ENCODE peak calls at places on chromosome 10, in four cellular contexts. One of them, this sample, is unnamed.

GRCh38 chr10:96998329-96998888 is 166.3 kb downstream of the LCOR start:
- DNase-seq in uterus: no peak
- DNase-seq in heart left ventricle: no peak
- DNase-seq in spleen: no peak
- DNase-seq in this sample: no peak

GRCh38 chr10:112815238-112816032 is 134.6 kb upstream of the TCF7L2 start:
- DNase-seq in uterus: no peak
- DNase-seq in heart left ventricle: no peak
- DNase-seq in spleen: no peak
- DNase-seq in this sample: peak; percentile 61

GRCh38 chr10:57818522-57818921 is 449.2 kb downstream of the IPMK start:
- DNase-seq in uterus: no peak
- DNase-seq in heart left ventricle: no peak
- DNase-seq in spleen: no peak
- DNase-seq in this sample: no peak

GRCh38 chr10:26725837-26726727 is 28.6 kb downstream of the PDSS1 start:
- DNase-seq in uterus: peak; percentile 63
- DNase-seq in heart left ventricle: peak; percentile 63
- DNase-seq in spleen: peak; percentile 83
- DNase-seq in this sample: peak; percentile 27

GRCh38 chr10:586151-586550 is 103.3 kb downstream of the DIP2C start:
- DNase-seq in uterus: peak; percentile 19
- DNase-seq in heart left ventricle: no peak
- DNase-seq in spleen: no peak
- DNase-seq in this sample: no peak

GRCh38 chr10:126351021-126351420 is 37.3 kb downstream of the ADAM12 start:
- DNase-seq in uterus: no peak
- DNase-seq in heart left ventricle: no peak
- DNase-seq in spleen: no peak
- DNase-seq in this sample: no peak

GRCh38 chr10:63414481-63415260 is 51.1 kb downstream of the JMJD1C start:
- DNase-seq in uterus: no peak
- DNase-seq in heart left ventricle: no peak
- DNase-seq in spleen: no peak
- DNase-seq in this sample: no peak

GRCh38 chr10:27319752-27320561 is 79.4 kb upstream of the ACBD5 start:
- DNase-seq in uterus: peak; percentile 26
- DNase-seq in heart left ventricle: peak; percentile 88
- DNase-seq in spleen: peak; percentile 90
- DNase-seq in this sample: peak; percentile 9

GRCh38 chr10:104450954-104451353 is 97.3 kb downstream of the CFAP58 start:
- DNase-seq in uterus: no peak
- DNase-seq in heart left ventricle: no peak
- DNase-seq in spleen: no peak
- DNase-seq in this sample: no peak

GRCh38 chr10:11015371-11015934 is 2.2 kb upstream of the CELF2 start:
- DNase-seq in uterus: no peak
- DNase-seq in heart left ventricle: no peak
- DNase-seq in spleen: no peak
- DNase-seq in this sample: no peak

GRCh38 chr10:116287906-116288501 is 15.0 kb upstream of the GFRA1 start:
- DNase-seq in uterus: peak; percentile 32
- DNase-seq in heart left ventricle: peak; percentile 37
- DNase-seq in spleen: no peak
- DNase-seq in this sample: no peak

GRCh38 chr10:85527610-85528317 is 838.8 kb downstream of the GRID1 start:
- DNase-seq in uterus: no peak
- DNase-seq in heart left ventricle: no peak
- DNase-seq in spleen: peak; percentile 74
- DNase-seq in this sample: no peak

GRCh38 chr10:42976353-42977031 is 100.4 kb upstream of the RET start:
- DNase-seq in uterus: no peak
- DNase-seq in heart left ventricle: peak; percentile 9
- DNase-seq in spleen: peak; percentile 43
- DNase-seq in this sample: no peak

GRCh38 chr10:86291616-86292340 is 74.8 kb downstream of the GRID1 start:
- DNase-seq in uterus: no peak
- DNase-seq in heart left ventricle: no peak
- DNase-seq in spleen: peak; percentile 61
- DNase-seq in this sample: no peak

GRCh38 chr10:133335238-133336122 is 1.2 kb downstream of the CALY start:
- DNase-seq in uterus: peak; percentile 59
- DNase-seq in heart left ventricle: peak; percentile 63
- DNase-seq in spleen: peak; percentile 85
- DNase-seq in this sample: no peak

GRCh38 chr10:31940839-31941653 is 12.4 kb upstream of the ARHGAP12 start:
- DNase-seq in uterus: no peak
- DNase-seq in heart left ventricle: no peak
- DNase-seq in spleen: no peak
- DNase-seq in this sample: no peak

GRCh38 chr10:3265081-3265480 is 92.5 kb upstream of the PITRM1 start:
- DNase-seq in uterus: no peak
- DNase-seq in heart left ventricle: no peak
- DNase-seq in spleen: no peak
- DNase-seq in this sample: peak; percentile 12

GRCh38 chr10:6195376-6195775 is 7.4 kb upstream of the PFKFB3 start:
- DNase-seq in uterus: no peak
- DNase-seq in heart left ventricle: peak; percentile 34
- DNase-seq in spleen: no peak
- DNase-seq in this sample: no peak

GRCh38 chr10:103542764-103543616 is 49.5 kb downstream of the NEURL1 start:
- DNase-seq in uterus: peak; percentile 54
- DNase-seq in heart left ventricle: no peak
- DNase-seq in spleen: peak; percentile 64
- DNase-seq in this sample: peak; percentile 2

GRCh38 chr10:59700709-59701108 is 8.9 kb downstream of the SLC16A9 start:
- DNase-seq in uterus: no peak
- DNase-seq in heart left ventricle: no peak
- DNase-seq in spleen: no peak
- DNase-seq in this sample: no peak

GRCh38 chr10:70903262-70903921 is 15.0 kb upstream of the PCBD1 start:
- DNase-seq in uterus: peak; percentile 68
- DNase-seq in heart left ventricle: peak; percentile 69
- DNase-seq in spleen: peak; percentile 64
- DNase-seq in this sample: peak; percentile 77

GRCh38 chr10:100670368-100670767 is 75.0 kb upstream of the PAX2 start:
- DNase-seq in uterus: no peak
- DNase-seq in heart left ventricle: no peak
- DNase-seq in spleen: no peak
- DNase-seq in this sample: no peak

GRCh38 chr10:5284311-5285057 is 80.3 kb upstream of the UCN3 start:
- DNase-seq in uterus: no peak
- DNase-seq in heart left ventricle: no peak
- DNase-seq in spleen: no peak
- DNase-seq in this sample: no peak

GRCh38 chr10:80501913-80502521 is 35.7 kb upstream of the SH2D4B start:
- DNase-seq in uterus: no peak
- DNase-seq in heart left ventricle: no peak
- DNase-seq in spleen: peak; percentile 67
- DNase-seq in this sample: no peak

GRCh38 chr10:126387931-126388911 is at the start of gene ADAM12:
- DNase-seq in uterus: peak; percentile 65
- DNase-seq in heart left ventricle: peak; percentile 59
- DNase-seq in spleen: no peak
- DNase-seq in this sample: no peak

GRCh38 chr10:13560597-13560996 is 26.2 kb upstream of the PRPF18 start:
- DNase-seq in uterus: no peak
- DNase-seq in heart left ventricle: no peak
- DNase-seq in spleen: no peak
- DNase-seq in this sample: peak; percentile 34

GRCh38 chr10:5545778-5546710 is 21.3 kb downstream of the CALML3 start:
- DNase-seq in uterus: no peak
- DNase-seq in heart left ventricle: no peak
- DNase-seq in spleen: peak; percentile 73
- DNase-seq in this sample: peak; percentile 44

GRCh38 chr10:4512557-4513286 is 313.3 kb upstream of the AKR1E2 start:
- DNase-seq in uterus: no peak
- DNase-seq in heart left ventricle: peak; percentile 78
- DNase-seq in spleen: no peak
- DNase-seq in this sample: peak; percentile 13

GRCh38 chr10:28111712-28112111 is 112.8 kb upstream of the ODAD2 start:
- DNase-seq in uterus: no peak
- DNase-seq in heart left ventricle: no peak
- DNase-seq in spleen: no peak
- DNase-seq in this sample: no peak

GRCh38 chr10:129658673-129659072 is 191.6 kb downstream of the MGMT start:
- DNase-seq in uterus: no peak
- DNase-seq in heart left ventricle: no peak
- DNase-seq in spleen: no peak
- DNase-seq in this sample: no peak

GRCh38 chr10:14066106-14066505 is 264.6 kb downstream of the FRMD4A start:
- DNase-seq in uterus: no peak
- DNase-seq in heart left ventricle: no peak
- DNase-seq in spleen: no peak
- DNase-seq in this sample: no peak

GRCh38 chr10:7408003-7408493 is 2.8 kb downstream of the SFMBT2 start:
- DNase-seq in uterus: peak; percentile 53
- DNase-seq in heart left ventricle: peak; percentile 68
- DNase-seq in spleen: peak; percentile 87
- DNase-seq in this sample: no peak

GRCh38 chr10:7408494-7409044 is 2.3 kb downstream of the SFMBT2 start:
- DNase-seq in uterus: peak; percentile 72
- DNase-seq in heart left ventricle: peak; percentile 79
- DNase-seq in spleen: peak; percentile 91
- DNase-seq in this sample: no peak

GRCh38 chr10:7410306-7410799 is 481 bp downstream of the SFMBT2 start:
- DNase-seq in uterus: peak; percentile 26
- DNase-seq in heart left ventricle: peak; percentile 32
- DNase-seq in spleen: peak; percentile 85
- DNase-seq in this sample: peak; percentile 19

GRCh38 chr10:7409732-7410168 is 1.1 kb downstream of the SFMBT2 start:
- DNase-seq in uterus: no peak
- DNase-seq in heart left ventricle: no peak
- DNase-seq in spleen: no peak
- DNase-seq in this sample: peak; percentile 15

GRCh38 chr10:7409045-7409731 is 1.6 kb downstream of the SFMBT2 start:
- DNase-seq in uterus: peak; percentile 33
- DNase-seq in heart left ventricle: peak; percentile 34
- DNase-seq in spleen: peak; percentile 83
- DNase-seq in this sample: no peak
- TF ChIP-seq POLR2A in uterus: no peak
- TF ChIP-seq POLR2A in heart left ventricle: no peak
- TF ChIP-seq POLR2A in spleen: no peak
- TF ChIP-seq POLR2A in this sample: no peak

DNA sequence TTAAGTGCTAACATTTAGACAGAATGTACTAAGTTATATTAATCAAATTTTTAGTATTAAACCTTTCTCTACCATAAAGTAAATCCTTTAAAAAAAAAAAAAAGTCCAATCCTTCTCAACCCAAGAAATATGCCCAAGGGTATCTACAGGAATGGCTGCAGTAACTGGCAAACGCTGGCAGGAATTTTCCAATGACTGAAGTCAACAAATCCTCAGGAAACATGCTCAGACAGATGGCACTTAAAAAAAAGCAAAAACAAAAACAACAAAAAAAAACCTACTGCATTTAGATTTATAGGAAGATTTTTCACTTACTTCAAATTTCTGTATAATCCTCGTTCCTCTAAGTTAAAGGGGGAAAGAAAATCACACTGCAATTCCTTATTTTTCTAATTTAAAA is 666 bp downstream of the SVIL start:
- DNase-seq in uterus: no peak
- DNase-seq in heart left ventricle: no peak
- DNase-seq in spleen: no peak
- DNase-seq in this sample: no peak
- TF ChIP-seq POLR2A in uterus: no peak
- TF ChIP-seq POLR2A in heart left ventricle: no peak
- TF ChIP-seq POLR2A in spleen: no peak
- TF ChIP-seq POLR2A in this sample: no peak

GRCh38 chr10:69220041-69220451 is at the start of gene HKDC1:
- DNase-seq in uterus: no peak
- DNase-seq in heart left ventricle: no peak
- DNase-seq in spleen: peak; percentile 34
- DNase-seq in this sample: no peak
- TF ChIP-seq POLR2A in uterus: no peak
- TF ChIP-seq POLR2A in heart left ventricle: no peak
- TF ChIP-seq POLR2A in spleen: no peak
- TF ChIP-seq POLR2A in this sample: no peak

DNA sequence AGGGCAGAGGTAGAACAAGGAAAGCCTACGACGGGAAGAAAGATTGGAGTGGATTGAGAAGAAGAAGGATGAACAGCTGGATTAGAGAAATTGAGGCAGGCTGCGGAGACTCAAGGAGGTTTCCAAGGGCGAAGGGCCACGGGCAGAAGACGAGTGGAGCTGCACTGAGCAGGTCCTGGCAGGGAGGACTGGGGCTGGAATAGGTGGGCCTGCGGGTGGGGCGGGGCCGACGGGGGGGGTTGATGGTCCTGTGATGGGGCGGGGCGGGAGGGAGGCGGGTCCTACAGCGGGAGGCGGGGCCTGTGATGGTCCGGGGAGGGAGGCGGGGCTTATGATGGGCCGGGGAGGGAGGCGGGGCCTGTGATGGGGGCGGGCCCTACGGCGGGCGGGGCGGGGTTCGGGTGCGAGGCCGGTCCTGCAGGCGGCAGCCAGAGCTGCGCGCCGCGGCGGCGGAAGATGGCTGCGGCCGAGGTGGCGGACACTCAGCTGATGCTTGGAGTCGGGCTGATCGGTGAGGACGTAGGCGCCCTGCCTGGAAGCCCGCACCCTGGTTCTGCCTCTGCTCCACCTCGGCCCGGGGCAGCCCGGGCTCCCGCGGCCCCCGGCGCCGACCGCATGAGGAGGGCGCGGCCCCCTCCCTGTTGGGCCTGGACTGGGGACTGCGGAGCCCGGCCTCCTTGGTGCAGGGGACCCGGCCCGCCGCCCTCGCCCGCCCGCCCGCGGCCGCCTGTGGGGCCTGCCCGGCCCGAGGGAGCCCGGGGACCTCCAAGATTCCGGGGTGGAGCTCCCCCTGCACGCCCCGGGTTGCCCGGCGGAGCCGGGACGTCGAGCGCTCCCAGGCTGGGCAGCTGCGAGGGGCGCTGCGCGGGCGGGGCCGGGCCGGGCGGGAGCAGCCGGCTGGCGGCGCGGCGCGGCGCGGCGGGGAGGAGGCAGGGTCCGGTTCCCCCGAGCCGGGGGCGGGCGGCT is at the start of gene DENND10:
- DNase-seq in uterus: peak; percentile 83
- DNase-seq in heart left ventricle: peak; percentile 80
- DNase-seq in spleen: peak; percentile 96
- DNase-seq in this sample: peak; percentile 91
- TF ChIP-seq POLR2A in uterus: peak; percentile 89
- TF ChIP-seq POLR2A in heart left ventricle: no peak
- TF ChIP-seq POLR2A in spleen: peak; percentile 63
- TF ChIP-seq POLR2A in this sample: peak; percentile 99

DNA sequence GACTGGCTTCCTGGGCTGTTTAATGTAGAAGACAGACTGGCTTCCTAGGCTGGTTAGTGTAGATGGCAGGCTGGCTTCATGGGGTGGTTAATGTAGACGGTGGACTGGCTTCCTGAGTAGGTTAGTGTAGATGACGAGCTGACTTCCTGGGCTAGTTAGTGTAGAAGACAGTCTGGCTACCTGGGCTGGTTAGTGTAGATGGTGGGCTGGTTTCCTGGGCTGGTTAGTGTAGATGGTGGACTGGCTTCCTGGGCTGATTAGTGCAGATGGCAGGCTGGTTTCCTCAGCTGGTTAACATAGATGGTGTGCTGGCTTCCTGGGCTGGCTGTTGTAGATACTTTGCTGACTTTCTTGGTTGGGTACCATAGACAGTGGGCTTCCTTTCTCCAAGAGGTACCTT is 122.9 kb upstream of the PPP2R2D start:
- DNase-seq in uterus: no peak
- DNase-seq in heart left ventricle: no peak
- DNase-seq in spleen: no peak
- DNase-seq in this sample: no peak
- TF ChIP-seq POLR2A in uterus: no peak
- TF ChIP-seq POLR2A in heart left ventricle: no peak
- TF ChIP-seq POLR2A in spleen: no peak
- TF ChIP-seq POLR2A in this sample: no peak